ENCODE peak calls at places on chromosomes 3 and 15, in four cellular contexts. K is stimulated activated CD8-positive, alpha-beta memory T cell treated with anti-CD3 and anti-CD28 coated beads, Interleukin-15, amount 100 ng/mL, for 4 hours; V is dorsolateral prefrontal cortex; E is stimulated activated naive CD8-positive, alpha-beta T cell treated with anti-CD3 and anti-CD28 coated beads, Interleukin-15, amount 100 ng/mL, for 72 hours. X is an unnamed sample.

GRCh38 chr3:131053021-131053420 is 26.3 kb downstream of the NEK11 start:
- DNase-seq in K (no peak), V (no peak), E (no peak), X (no peak)

GRCh38 chr15:52609593-52609992 is 40.8 kb upstream of the ARPP19 start:
- DNase-seq in K (no peak), V (no peak), E (no peak), X (no peak)

GRCh38 chr15:40420793-40421192 is 15.2 kb downstream of the IVD start:
- DNase-seq in K (no peak), V (no peak), E (no peak), X (no peak)

GRCh38 chr3:30681276-30682211 is 75.1 kb downstream of the TGFBR2 start:
- DNase-seq in K (no peak), V (no peak), E (no peak), X (no peak)

GRCh38 chr3:30294241-30294667 is 312.1 kb upstream of the TGFBR2 start:
- DNase-seq in K (no peak), V (no peak), E (no peak), X (no peak)

GRCh38 chr3:62665627-62666433 is 209.4 kb downstream of the CADPS start:
- DNase-seq in K (no peak), V (peak; percentile 76), E (peak; percentile 39), X (no peak)

GRCh38 chr15:99433757-99434211 is 132.0 kb upstream of the MEF2A start:
- DNase-seq in K (no peak), V (no peak), E (no peak), X (no peak)

GRCh38 chr15:75460646-75461045 is 9.2 kb upstream of the SIN3A start:
- DNase-seq in K (no peak), V (no peak), E (no peak), X (no peak)

GRCh38 chr3:99875925-99876781 is 58.5 kb downstream of the CMSS1 start:
- DNase-seq in K (peak; percentile 32), V (peak; percentile 73), E (peak; percentile 57), X (no peak)

GRCh38 chr3:182180646-182181385 is 469.1 kb downstream of the SOX2 start:
- DNase-seq in K (no peak), V (no peak), E (no peak), X (no peak)

X was measured in esophagus squamous epithelium.